ENCODE peak calls at places on chromosomes 3 and 15, in six cellular contexts. D, N, M, A, G and U are unnamed samples.

GRCh38 chr15:23467110-23467600 is 20.1 kb upstream of the GOLGA6L2 start:
- ATAC-seq in D (no peak), N (peak; percentile 86), M (peak; percentile 57), A (peak; percentile 53), G (peak; percentile 74), U (no peak)

GRCh38 chr3:43023766-43024165 is 44.7 kb downstream of the GASK1A start:
- ATAC-seq in D (no peak), N (no peak), M (no peak), A (no peak), G (no peak), U (no peak)

GRCh38 chr3:154795582-154795981 is 284.5 kb upstream of the MME start:
- ATAC-seq in D (peak; percentile 77), N (no peak), M (no peak), A (no peak), G (no peak), U (peak; percentile 57)

GRCh38 chr3:183541738-183542137 is 13.8 kb downstream of the KLHL6 start:
- ATAC-seq in D (peak; percentile 38), N (no peak), M (no peak), A (peak; percentile 54), G (no peak), U (no peak)

GRCh38 chr3:58754074-58754473 is 87.5 kb upstream of the FAM3D start:
- ATAC-seq in D (no peak), N (no peak), M (no peak), A (peak; percentile 81), G (no peak), U (no peak)

GRCh38 chr3:71930056-71930991 is 145.4 kb upstream of the PROK2 start:
- ATAC-seq in D (peak; percentile 63), N (peak; percentile 83), M (peak; percentile 67), A (peak; percentile 82), G (peak; percentile 78), U (peak; percentile 87)

GRCh38 chr15:51281368-51281967 is 56.9 kb downstream of the CYP19A1 start:
- ATAC-seq in D (peak; percentile 84), N (peak; percentile 99), M (peak; percentile 98), A (peak; percentile 93), G (peak; percentile 98), U (peak; percentile 67)

GRCh38 chr3:139325551-139325950 is 18.3 kb upstream of the MRPS22 start:
- ATAC-seq in D (no peak), N (no peak), M (no peak), A (no peak), G (no peak), U (no peak)

GRCh38 chr15:39939487-39940452 is 5.9 kb downstream of the EIF2AK4 start:
- ATAC-seq in D (peak; percentile 44), N (no peak), M (no peak), A (peak; percentile 75), G (no peak), U (no peak)

GRCh38 chr3:171375704-171376103 is 84.5 kb downstream of the TNIK start:
- ATAC-seq in D (peak; percentile 34), N (no peak), M (no peak), A (peak; percentile 51), G (peak; percentile 75), U (no peak)

GRCh38 chr3:152061296-152061695 is 187.9 kb downstream of the SUCNR1 start:
- ATAC-seq in D (no peak), N (no peak), M (no peak), A (no peak), G (no peak), U (no peak)

GRCh38 chr15:83871808-83872559 is 218.1 kb downstream of the ADAMTSL3 start:
- ATAC-seq in D (peak; percentile 71), N (peak; percentile 72), M (no peak), A (peak; percentile 93), G (peak; percentile 83), U (no peak)

DNA sequence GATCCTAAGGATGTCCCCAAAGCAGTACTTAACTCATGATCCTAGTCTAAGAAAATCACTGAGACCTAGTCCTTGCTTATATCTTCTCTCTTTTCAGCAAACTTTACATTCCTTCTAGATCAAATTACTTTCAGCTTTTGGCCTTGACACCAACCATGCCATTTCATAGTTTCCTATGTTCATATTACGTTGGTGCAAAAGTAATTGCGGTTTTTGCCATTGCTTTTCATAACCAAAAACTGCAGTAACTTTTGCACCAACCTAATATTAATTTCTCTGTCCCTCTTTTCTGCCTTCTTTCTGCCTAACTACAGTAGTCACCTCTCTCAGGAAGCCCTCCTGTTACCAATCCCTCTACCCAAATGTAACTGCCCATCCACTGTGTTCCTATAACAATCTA is 36.8 kb downstream of the CCDC191 start:
- ATAC-seq in D (no peak), N (no peak), M (no peak), A (no peak), G (no peak), U (no peak)
- TF ChIP-seq POLR2A in D (no peak), N (no peak), M (no peak), A (no peak), G (no peak), U (no peak)

GRCh38 chr3:191362524-191363090 is 32.3 kb upstream of the UTS2B start:
- ATAC-seq in D (no peak), N (no peak), M (no peak), A (peak; percentile 67), G (no peak), U (no peak)

GRCh38 chr3:191362036-191362435 is 31.7 kb upstream of the UTS2B start:
- ATAC-seq in D (peak; percentile 45), N (no peak), M (no peak), A (peak; percentile 19), G (no peak), U (no peak)

GRCh38 chr3:191361456-191361855 is 31.1 kb upstream of the UTS2B start:
- ATAC-seq in D (no peak), N (no peak), M (no peak), A (no peak), G (no peak), U (no peak)

GRCh38 chr3:191358929-191359328 is 28.6 kb upstream of the UTS2B start:
- ATAC-seq in D (no peak), N (no peak), M (no peak), A (peak; percentile 44), G (no peak), U (no peak)

DNA sequence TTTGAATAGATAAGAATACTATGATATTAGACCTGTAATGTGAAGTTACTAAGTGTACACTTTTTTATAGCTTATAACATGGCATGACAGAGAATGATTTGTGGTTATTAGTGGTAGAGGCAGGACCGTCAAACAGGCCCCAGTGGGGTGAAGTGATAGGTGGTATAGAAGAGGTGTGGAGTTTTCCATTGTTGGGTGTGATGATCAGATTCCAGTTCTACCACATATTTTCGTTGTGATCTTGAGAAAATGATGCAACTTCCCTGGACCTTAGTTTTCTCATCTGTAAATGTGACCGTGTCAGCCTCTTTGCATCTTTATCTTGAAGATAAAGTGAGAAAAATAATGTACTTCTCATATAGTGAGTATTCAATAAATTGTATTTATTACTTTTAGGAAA is 30.3 kb upstream of the UTS2B start:
- ATAC-seq in D (no peak), N (no peak), M (no peak), A (no peak), G (no peak), U (no peak)
- TF ChIP-seq EP300 in D (no peak), N (no peak), M (no peak), A (no peak), G (no peak), U (no peak)

GRCh38 chr3:9249273-9250192 is at the start of gene SRGAP3:
- ATAC-seq in D (peak; percentile 98), N (peak; percentile 100), M (peak; percentile 99), A (peak; percentile 100), G (peak; percentile 100), U (peak; percentile 98)
- TF ChIP-seq POLR2A in D (no peak), N (peak; percentile 36), M (no peak), A (peak; percentile 64), G (no peak), U (no peak)

GRCh38 chr15:74995182-74995778 is at the start of gene SCAMP5:
- ATAC-seq in D (peak; percentile 95), N (peak; percentile 94), M (peak; percentile 76), A (peak; percentile 95), G (peak; percentile 98), U (peak; percentile 90)
- TF ChIP-seq EP300 in D (no peak), N (no peak), M (peak; percentile 18), A (no peak), G (no peak), U (no peak)